ENCODE peak calls at places on chromosomes 6 and 20, in seven cellular contexts. S is choroid plexus epithelial cell, I is HuH-7.5, Q is NCI-H1436, E is cardiac septum, B is spleen, Z is T-helper 9 cell. G is an unnamed sample.

GRCh38 chr6:137808191-137808590 is 58.9 kb upstream of the TNFAIP3 start:
- DNase-seq in S (peak; percentile 61), I (no peak), Q (no peak), E (no peak), B (no peak), Z (no peak), G (no peak)

GRCh38 chr20:61639200-61639599 is 387.1 kb downstream of the CDH4 start:
- DNase-seq in S (peak; percentile 23), I (no peak), Q (no peak), E (no peak), B (no peak), Z (no peak), G (no peak)

GRCh38 chr20:1341561-1342265 is 12.8 kb upstream of the SDCBP2 start:
- DNase-seq in S (peak; percentile 48), I (no peak), Q (no peak), E (no peak), B (peak; percentile 8), Z (no peak), G (no peak)

GRCh38 chr6:3176562-3177355 is 19.4 kb upstream of the TUBB2A start:
- DNase-seq in S (peak; percentile 93), I (no peak), Q (peak; percentile 41), E (no peak), B (no peak), Z (no peak), G (no peak)

GRCh38 chr6:153727910-153728309 is 311.1 kb upstream of the OPRM1 start:
- DNase-seq in S (peak; percentile 21), I (no peak), Q (no peak), E (no peak), B (no peak), Z (no peak), G (no peak)

GRCh38 chr20:48523191-48523757 is 304.5 kb downstream of the PREX1 start:
- DNase-seq in S (peak; percentile 81), I (peak; percentile 89), Q (no peak), E (no peak), B (no peak), Z (no peak), G (peak; percentile 62)

GRCh38 chr6:148617522-148617921 is 129.3 kb upstream of the UST start:
- DNase-seq in S (peak; percentile 77), I (no peak), Q (no peak), E (no peak), B (no peak), Z (no peak), G (no peak)

GRCh38 chr20:10217517-10218410 is 866 bp upstream of the SNAP25 start:
- DNase-seq in S (peak; percentile 98), I (peak; percentile 67), Q (peak; percentile 66), E (no peak), B (no peak), Z (no peak), G (peak; percentile 32)

GRCh38 chr6:35757461-35758123 is 18.8 kb upstream of the CLPSL2 start:
- DNase-seq in S (peak; percentile 86), I (no peak), Q (no peak), E (no peak), B (no peak), Z (no peak), G (no peak)

GRCh38 chr20:25271486-25272222 is 23.8 kb downstream of the PYGB start:
- DNase-seq in S (no peak), I (no peak), Q (no peak), E (no peak), B (peak; percentile 32), Z (no peak), G (no peak)

GRCh38 chr20:2305946-2306345 is 10.1 kb downstream of the TGM3 start:
- DNase-seq in S (no peak), I (peak; percentile 49), Q (peak; percentile 83), E (no peak), B (no peak), Z (no peak), G (no peak)

GRCh38 chr6:156348376-156348775 is 428.8 kb upstream of the ARID1B start:
- DNase-seq in S (no peak), I (no peak), Q (peak; percentile 50), E (no peak), B (no peak), Z (no peak), G (no peak)

GRCh38 chr6:43211960-43212359 is 17.3 kb downstream of the DNPH1 start:
- DNase-seq in S (no peak), I (no peak), Q (no peak), E (no peak), B (no peak), Z (no peak), G (no peak)

GRCh38 chr20:62737971-62738881 is 29.6 kb downstream of the NTSR1 start:
- DNase-seq in S (no peak), I (no peak), Q (no peak), E (peak; percentile 66), B (peak; percentile 71), Z (no peak), G (no peak)

GRCh38 chr6:40336296-40336695 is 250.9 kb downstream of the LRFN2 start:
- DNase-seq in S (no peak), I (no peak), Q (no peak), E (no peak), B (no peak), Z (no peak), G (no peak)

GRCh38 chr6:102766946-102767345 is 1373.4 kb downstream of the GRIK2 start:
- DNase-seq in S (peak; percentile 58), I (no peak), Q (no peak), E (no peak), B (no peak), Z (no peak), G (no peak)

GRCh38 chr6:38715016-38715809 is at the start of gene DNAH8:
- DNase-seq in S (no peak), I (no peak), Q (no peak), E (no peak), B (peak; percentile 75), Z (no peak), G (no peak)

GRCh38 chr6:3750324-3751018 is 1.0 kb downstream of the PXDC1 start:
- DNase-seq in S (peak; percentile 81), I (peak; percentile 40), Q (no peak), E (peak; percentile 91), B (peak; percentile 92), Z (no peak), G (no peak)

GRCh38 chr6:89272611-89273010 is 42.5 kb downstream of the GABRR2 start:
- DNase-seq in S (no peak), I (no peak), Q (no peak), E (no peak), B (no peak), Z (no peak), G (no peak)

GRCh38 chr6:50822078-50822476 is 3.4 kb downstream of the TFAP2B start:
- DNase-seq in S (no peak), I (no peak), Q (peak; percentile 69), E (no peak), B (no peak), Z (no peak), G (no peak)

GRCh38 chr6:166156942-166157341 is 10.7 kb downstream of the TBXT start:
- DNase-seq in S (peak; percentile 31), I (no peak), Q (no peak), E (no peak), B (no peak), Z (no peak), G (no peak)

GRCh38 chr20:62876826-62877728 is 15.5 kb upstream of the TCFL5 start:
- DNase-seq in S (peak; percentile 71), I (no peak), Q (no peak), E (peak; percentile 85), B (peak; percentile 87), Z (no peak), G (no peak)

GRCh38 chr6:168877821-168878282 is 375.8 kb downstream of the THBS2 start:
- DNase-seq in S (no peak), I (no peak), Q (no peak), E (no peak), B (no peak), Z (no peak), G (no peak)

GRCh38 chr6:82072113-82072512 is 175.4 kb downstream of the IBTK start:
- DNase-seq in S (peak; percentile 43), I (no peak), Q (peak; percentile 77), E (no peak), B (no peak), Z (no peak), G (no peak)

GRCh38 chr6:121479486-121480098 is 44.1 kb downstream of the GJA1 start:
- DNase-seq in S (peak; percentile 3), I (no peak), Q (no peak), E (no peak), B (no peak), Z (no peak), G (no peak)

GRCh38 chr6:51855310-51856082 is 231.9 kb downstream of the PKHD1 start:
- DNase-seq in S (peak; percentile 64), I (no peak), Q (peak; percentile 61), E (no peak), B (no peak), Z (no peak), G (no peak)

GRCh38 chr6:13409991-13410390 is 77.4 kb downstream of the GFOD1 start:
- DNase-seq in S (peak; percentile 40), I (no peak), Q (no peak), E (no peak), B (no peak), Z (no peak), G (no peak)

GRCh38 chr6:33797635-33798342 is 6.0 kb downstream of the MLN start:
- DNase-seq in S (no peak), I (no peak), Q (no peak), E (no peak), B (no peak), Z (no peak), G (no peak)

GRCh38 chr20:31485450-31486339 is 10.6 kb downstream of the REM1 start:
- DNase-seq in S (peak; percentile 60), I (no peak), Q (no peak), E (peak; percentile 81), B (no peak), Z (no peak), G (no peak)

GRCh38 chr6:75853796-75854195 is 104.8 kb downstream of the MYO6 start:
- DNase-seq in S (no peak), I (no peak), Q (no peak), E (no peak), B (no peak), Z (no peak), G (no peak)

GRCh38 chr6:10991115-10991514 is 53.0 kb downstream of the ELOVL2 start:
- DNase-seq in S (no peak), I (no peak), Q (no peak), E (no peak), B (no peak), Z (no peak), G (no peak)

GRCh38 chr6:119446623-119447008 is 97.1 kb upstream of the MAN1A1 start:
- DNase-seq in S (peak; percentile 94), I (no peak), Q (no peak), E (no peak), B (no peak), Z (no peak), G (no peak)

GRCh38 chr6:111604259-111605099 is 1.2 kb downstream of the TRAF3IP2 start:
- DNase-seq in S (peak; percentile 91), I (no peak), Q (no peak), E (peak; percentile 80), B (no peak), Z (no peak), G (no peak)

GRCh38 chr6:9563996-9564395 is 850.9 kb downstream of the TFAP2A start:
- DNase-seq in S (no peak), I (no peak), Q (no peak), E (no peak), B (no peak), Z (no peak), G (no peak)

GRCh38 chr20:51019598-51020592 is 3.0 kb downstream of the KCNG1 start:
- DNase-seq in S (no peak), I (no peak), Q (no peak), E (no peak), B (peak; percentile 33), Z (no peak), G (no peak)

GRCh38 chr6:149334201-149334600 is 16.7 kb downstream of the TAB2 start:
- DNase-seq in S (peak; percentile 62), I (no peak), Q (no peak), E (no peak), B (no peak), Z (no peak), G (no peak)

GRCh38 chr6:25675172-25675571 is 23.2 kb downstream of the SCGN start:
- DNase-seq in S (no peak), I (no peak), Q (no peak), E (no peak), B (no peak), Z (no peak), G (no peak)